ENCODE peak calls at places on chromosomes 11 and 22, in ten cellular contexts. E, O, H, Q, C, N, X, P, Y and R are unnamed samples.

GRCh38 chr11:16968196-16968595 is 46.0 kb downstream of the PLEKHA7 start:
- DNase-seq in E (no peak), O (no peak), H (no peak), Q (no peak), C (no peak), N (no peak), X (no peak), P (no peak), Y (no peak), R (no peak)

GRCh38 chr11:130467116-130467990 is 18.9 kb downstream of the ADAMTS15 start:
- DNase-seq in E (no peak), O (no peak), H (no peak), Q (no peak), C (no peak), N (no peak), X (no peak), P (no peak), Y (no peak), R (no peak)

GRCh38 chr11:125404136-125404810 is 91.8 kb downstream of the FEZ1 start:
- DNase-seq in E (no peak), O (no peak), H (no peak), Q (peak), C (no peak), N (no peak), X (peak), P (no peak), Y (no peak), R (no peak)

GRCh38 chr11:43278302-43278956 is 33.4 kb upstream of the API5 start:
- DNase-seq in E (no peak), O (no peak), H (no peak), Q (peak), C (no peak), N (no peak), X (peak), P (peak), Y (peak), R (no peak)

GRCh38 chr11:117107701-117108590 is 9.7 kb upstream of the SIK3 start:
- DNase-seq in E (no peak), O (no peak), H (no peak), Q (no peak), C (no peak), N (no peak), X (no peak), P (no peak), Y (no peak), R (no peak)

GRCh38 chr11:88579466-88579865 is 241.9 kb upstream of the CTSC start:
- DNase-seq in E (no peak), O (no peak), H (no peak), Q (no peak), C (no peak), N (no peak), X (no peak), P (no peak), Y (no peak), R (no peak)

GRCh38 chr11:93396356-93396755 is 65.8 kb downstream of the DEUP1 start:
- DNase-seq in E (no peak), O (no peak), H (no peak), Q (no peak), C (no peak), N (no peak), X (peak), P (no peak), Y (no peak), R (no peak)

GRCh38 chr11:19084661-19085315 is 24.3 kb upstream of the MRGPRX2 start:
- DNase-seq in E (no peak), O (no peak), H (no peak), Q (no peak), C (no peak), N (no peak), X (no peak), P (no peak), Y (no peak), R (no peak)

GRCh38 chr11:1825785-1826451 is 8.9 kb upstream of the SYT8 start:
- DNase-seq in E (no peak), O (no peak), H (no peak), Q (no peak), C (no peak), N (no peak), X (no peak), P (no peak), Y (no peak), R (peak)

GRCh38 chr22:47377926-47378560 is 615.6 kb downstream of the TBC1D22A start:
- DNase-seq in E (no peak), O (peak), H (no peak), Q (no peak), C (no peak), N (no peak), X (no peak), P (no peak), Y (no peak), R (peak)

GRCh38 chr11:12318791-12319733 is 58.3 kb upstream of the PARVA start:
- DNase-seq in E (no peak), O (no peak), H (no peak), Q (no peak), C (no peak), N (no peak), X (peak), P (no peak), Y (no peak), R (no peak)

GRCh38 chr22:16131918-16132317 is 442.1 kb downstream of the POTEH start:
- DNase-seq in E (no peak), O (no peak), H (no peak), Q (no peak), C (no peak), N (no peak), X (no peak), P (no peak), Y (no peak), R (peak)

GRCh38 chr11:130070829-130071205 is 1.1 kb downstream of the APLP2 start:
- DNase-seq in E (no peak), O (peak), H (no peak), Q (peak), C (no peak), N (no peak), X (peak), P (peak), Y (no peak), R (no peak)

GRCh38 chr11:69962152-69962551 is 116.0 kb upstream of the ANO1 start:
- DNase-seq in E (peak), O (no peak), H (no peak), Q (no peak), C (no peak), N (no peak), X (peak), P (no peak), Y (peak), R (no peak)

GRCh38 chr11:2768471-2769408 is 68.9 kb upstream of the KCNQ1OT1 start:
- DNase-seq in E (no peak), O (no peak), H (no peak), Q (no peak), C (peak), N (peak), X (no peak), P (no peak), Y (peak), R (peak)

GRCh38 chr22:48635825-48636224 is 1191.8 kb downstream of the BRD1 start:
- DNase-seq in E (no peak), O (peak), H (no peak), Q (no peak), C (no peak), N (no peak), X (no peak), P (no peak), Y (no peak), R (no peak)

GRCh38 chr22:27772370-27773235 is 29.0 kb downstream of the MN1 start:
- DNase-seq in E (no peak), O (no peak), H (no peak), Q (no peak), C (no peak), N (no peak), X (no peak), P (no peak), Y (no peak), R (no peak)

GRCh38 chr22:47174671-47175111 is 412.2 kb downstream of the TBC1D22A start:
- DNase-seq in E (no peak), O (peak), H (no peak), Q (peak), C (peak), N (no peak), X (no peak), P (no peak), Y (no peak), R (peak)

GRCh38 chr11:66885469-66886316 is 28.8 kb downstream of the LRFN4 start:
- DNase-seq in E (no peak), O (no peak), H (no peak), Q (no peak), C (no peak), N (no peak), X (no peak), P (no peak), Y (no peak), R (no peak)

GRCh38 chr11:105005451-105005845 is 17.5 kb downstream of the CASP5 start:
- DNase-seq in E (no peak), O (no peak), H (no peak), Q (no peak), C (no peak), N (no peak), X (no peak), P (no peak), Y (no peak), R (no peak)

GRCh38 chr22:44755956-44756361 is 3.6 kb downstream of the ARHGAP8 start:
- DNase-seq in E (peak), O (no peak), H (no peak), Q (no peak), C (no peak), N (no peak), X (peak), P (no peak), Y (peak), R (peak)

GRCh38 chr11:132831272-132831671 is 701.0 kb downstream of the OPCML start:
- DNase-seq in E (no peak), O (no peak), H (no peak), Q (no peak), C (no peak), N (no peak), X (no peak), P (no peak), Y (no peak), R (no peak)

GRCh38 chr22:43127166-43127908 is 15.9 kb downstream of the MCAT start:
- DNase-seq in E (peak), O (no peak), H (no peak), Q (no peak), C (no peak), N (no peak), X (no peak), P (no peak), Y (peak), R (no peak)

GRCh38 chr11:79174045-79175008 is 266.5 kb downstream of the TENM4 start:
- DNase-seq in E (no peak), O (no peak), H (no peak), Q (peak), C (no peak), N (no peak), X (peak), P (no peak), Y (no peak), R (no peak)

GRCh38 chr11:29527391-29527936 is 489.4 kb downstream of the KCNA4 start:
- DNase-seq in E (peak), O (no peak), H (no peak), Q (no peak), C (no peak), N (no peak), X (peak), P (peak), Y (peak), R (no peak)

GRCh38 chr11:44290206-44290605 is 19.7 kb downstream of the ALX4 start:
- DNase-seq in E (no peak), O (no peak), H (no peak), Q (no peak), C (no peak), N (no peak), X (no peak), P (no peak), Y (peak), R (no peak)

GRCh38 chr11:73894725-73895335 is 18.0 kb downstream of the PAAF1 start:
- DNase-seq in E (no peak), O (no peak), H (no peak), Q (no peak), C (no peak), N (no peak), X (no peak), P (no peak), Y (peak), R (no peak)

GRCh38 chr11:113563766-113564165 is 88.6 kb upstream of the DRD2 start:
- DNase-seq in E (no peak), O (no peak), H (no peak), Q (no peak), C (no peak), N (no peak), X (no peak), P (no peak), Y (peak), R (no peak)

GRCh38 chr11:62081378-62082291 is 42.2 kb upstream of the INCENP start:
- DNase-seq in E (peak), O (peak), H (peak), Q (peak), C (peak), N (peak), X (peak), P (peak), Y (peak), R (no peak)

GRCh38 chr11:62077136-62077535 is 46.7 kb upstream of the INCENP start:
- DNase-seq in E (no peak), O (no peak), H (no peak), Q (no peak), C (no peak), N (no peak), X (no peak), P (no peak), Y (no peak), R (no peak)

GRCh38 chr11:62087694-62088093 is 36.1 kb upstream of the INCENP start:
- DNase-seq in E (no peak), O (no peak), H (no peak), Q (no peak), C (no peak), N (no peak), X (no peak), P (no peak), Y (no peak), R (no peak)

DNA sequence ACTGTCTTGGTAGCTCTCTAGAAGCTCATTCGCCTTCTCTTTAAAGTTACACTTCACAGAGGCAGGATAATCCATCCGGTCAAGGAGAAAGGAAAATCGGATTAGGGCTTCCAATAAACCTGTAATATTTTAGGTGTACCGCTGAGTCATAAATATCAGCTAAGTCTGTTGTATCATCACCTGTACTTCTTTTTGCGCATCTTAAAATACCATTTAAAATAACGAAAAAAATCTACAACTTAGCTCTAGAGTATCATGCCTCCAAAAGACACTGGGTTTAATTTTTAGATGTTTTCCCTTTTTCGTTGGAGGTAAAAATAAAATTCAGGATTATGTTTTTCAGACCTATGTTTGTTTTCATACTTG is 41.5 kb upstream of the INCENP start:
- DNase-seq in E (no peak), O (no peak), H (no peak), Q (no peak), C (no peak), N (no peak), X (no peak), P (no peak), Y (no peak), R (no peak)
- TF ChIP-seq CTCF in E (no peak), O (no peak), H (peak), Q (no peak), C (no peak), N (no peak), X (no peak), P (no peak), Y (no peak), R (no peak)

GRCh38 chr11:118634435-118635236 is 27.2 kb downstream of the PHLDB1 start:
- DNase-seq in E (peak), O (peak), H (no peak), Q (peak), C (peak), N (no peak), X (peak), P (peak), Y (peak), R (no peak)
- TF ChIP-seq CTCF in E (no peak), O (peak), H (no peak), Q (no peak), C (no peak), N (no peak), X (peak), P (no peak), Y (peak), R (no peak)

GRCh38 chr11:83088965-83089364 is 17.3 kb upstream of the RAB30 start:
- DNase-seq in E (no peak), O (no peak), H (no peak), Q (no peak), C (no peak), N (no peak), X (peak), P (no peak), Y (no peak), R (no peak)
- TF ChIP-seq CTCF in E (no peak), O (no peak), H (no peak), Q (no peak), C (no peak), N (no peak), X (peak), P (no peak), Y (peak), R (peak)

DNA sequence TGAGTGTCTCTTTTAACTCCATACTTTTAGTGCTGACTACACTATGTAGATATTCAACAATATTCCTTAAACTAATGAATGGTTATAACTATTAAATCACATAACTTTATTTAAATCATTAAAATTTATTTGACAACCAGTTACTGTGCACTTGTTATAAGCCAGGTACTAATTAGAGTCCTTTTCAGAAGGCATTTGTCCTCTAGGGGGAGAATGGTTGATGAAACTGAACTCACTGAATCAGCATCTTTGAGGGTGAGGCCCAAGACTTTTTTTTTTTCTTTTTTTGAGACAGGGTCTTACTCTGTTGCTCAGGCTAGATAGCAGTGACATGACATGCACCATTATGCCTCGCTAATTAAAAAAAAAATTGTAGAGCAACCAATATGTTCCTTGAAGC is 515.6 kb upstream of the CCDC90B start:
- DNase-seq in E (no peak), O (no peak), H (no peak), Q (no peak), C (no peak), N (no peak), X (peak), P (no peak), Y (peak), R (no peak)
- TF ChIP-seq CTCF in E (no peak), O (peak), H (no peak), Q (no peak), C (no peak), N (no peak), X (peak), P (no peak), Y (no peak), R (peak)

GRCh38 chr11:76291576-76292526 is 85.5 kb upstream of the WNT11 start:
- DNase-seq in E (peak), O (no peak), H (no peak), Q (no peak), C (no peak), N (no peak), X (no peak), P (no peak), Y (no peak), R (peak)
- TF ChIP-seq CTCF in E (no peak), O (no peak), H (no peak), Q (no peak), C (no peak), N (no peak), X (no peak), P (no peak), Y (no peak), R (no peak)

GRCh38 chr11:108664730-108665525 is at the start of gene DDX10:
- DNase-seq in E (peak), O (peak), H (peak), Q (peak), C (peak), N (peak), X (peak), P (peak), Y (peak), R (peak)
- TF ChIP-seq CTCF in E (no peak), O (peak), H (no peak), Q (no peak), C (no peak), N (no peak), X (no peak), P (no peak), Y (peak), R (peak)

GRCh38 chr11:103699216-103699615 is 337.2 kb upstream of the DDI1 start:
- DNase-seq in E (no peak), O (no peak), H (no peak), Q (no peak), C (no peak), N (no peak), X (peak), P (no peak), Y (no peak), R (no peak)
- TF ChIP-seq CTCF in E (no peak), O (no peak), H (no peak), Q (no peak), C (no peak), N (no peak), X (peak), P (no peak), Y (no peak), R (peak)

GRCh38 chr11:46413755-46414465 is 22.3 kb upstream of the CHRM4 start:
- DNase-seq in E (no peak), O (peak), H (no peak), Q (no peak), C (no peak), N (no peak), X (no peak), P (no peak), Y (peak), R (no peak)

GRCh38 chr11:46407635-46408034 is 16.1 kb upstream of the CHRM4 start:
- DNase-seq in E (no peak), O (peak), H (no peak), Q (no peak), C (no peak), N (no peak), X (no peak), P (no peak), Y (no peak), R (no peak)

GRCh38 chr11:46414466-46414796 is 22.9 kb upstream of the CHRM4 start:
- DNase-seq in E (no peak), O (peak), H (no peak), Q (no peak), C (no peak), N (peak), X (no peak), P (no peak), Y (no peak), R (no peak)

GRCh38 chr11:46408407-46408986 is 16.9 kb upstream of the CHRM4 start:
- DNase-seq in E (no peak), O (peak), H (no peak), Q (no peak), C (no peak), N (no peak), X (no peak), P (no peak), Y (no peak), R (no peak)

GRCh38 chr11:46410021-46410420 is 18.4 kb upstream of the CHRM4 start:
- DNase-seq in E (no peak), O (peak), H (no peak), Q (peak), C (no peak), N (no peak), X (peak), P (no peak), Y (no peak), R (no peak)
- TF ChIP-seq CTCF in E (no peak), O (no peak), H (no peak), Q (no peak), C (no peak), N (no peak), X (peak), P (no peak), Y (peak), R (no peak)

GRCh38 chr11:57430946-57431345 is 4.0 kb upstream of the SLC43A3 start:
- DNase-seq in E (no peak), O (no peak), H (no peak), Q (peak), C (no peak), N (no peak), X (peak), P (no peak), Y (no peak), R (no peak)

GRCh38 chr11:57429946-57430345 is 3.0 kb upstream of the SLC43A3 start:
- DNase-seq in E (no peak), O (no peak), H (no peak), Q (no peak), C (no peak), N (no peak), X (no peak), P (no peak), Y (no peak), R (no peak)

GRCh38 chr11:57434640-57435546 is 8.0 kb upstream of the SLC43A3 start:
- DNase-seq in E (no peak), O (no peak), H (no peak), Q (no peak), C (no peak), N (no peak), X (no peak), P (peak), Y (peak), R (no peak)

GRCh38 chr11:57432017-57432590 is 5.2 kb upstream of the SLC43A3 start:
- DNase-seq in E (no peak), O (no peak), H (no peak), Q (no peak), C (no peak), N (no peak), X (no peak), P (peak), Y (no peak), R (no peak)

DNA sequence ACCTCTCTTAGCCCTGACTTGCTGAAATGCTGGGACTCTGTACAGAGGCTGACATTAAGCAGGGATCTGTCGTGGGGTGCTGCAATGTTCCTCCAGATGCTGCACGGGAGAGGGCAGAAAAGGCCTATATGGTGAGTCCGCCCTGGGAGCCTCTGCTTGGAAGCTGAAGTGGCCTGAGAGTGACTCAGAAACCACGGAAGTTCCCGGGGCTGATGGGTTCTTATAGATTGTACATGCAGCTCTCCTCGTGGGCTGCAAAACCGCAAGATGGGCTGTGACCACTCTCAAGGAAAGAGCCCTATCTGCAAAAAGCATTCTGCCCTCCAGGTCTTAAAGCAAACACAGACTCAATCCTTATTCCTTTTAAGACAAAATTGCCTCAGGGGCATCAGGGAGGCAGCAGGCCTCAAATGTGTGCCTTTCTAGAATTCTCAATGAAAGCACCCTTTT is 5.8 kb upstream of the SLC43A3 start:
- DNase-seq in E (no peak), O (no peak), H (no peak), Q (no peak), C (no peak), N (no peak), X (no peak), P (peak), Y (peak), R (no peak)
- TF ChIP-seq CTCF in E (no peak), O (no peak), H (no peak), Q (no peak), C (no peak), N (no peak), X (no peak), P (no peak), Y (no peak), R (no peak)